ENCODE peak calls at places on chromosomes 12 and 14, in four cellular contexts. F is prostate gland, E is heart right ventricle, X is IMR-90. D is an unnamed sample.

GRCh38 chr14:84217066-84217465 is 1312.9 kb upstream of the FLRT2 start:
- DNase-seq in F (no peak), E (no peak), X (peak; percentile 17), D (no peak)

GRCh38 chr12:15522574-15523187 is 200.4 kb downstream of the PTPRO start:
- DNase-seq in F (peak; percentile 11), E (no peak), X (peak; percentile 34), D (no peak)

GRCh38 chr14:74238974-74239847 is at the start of gene VSX2:
- DNase-seq in F (no peak), E (no peak), X (no peak), D (no peak)

GRCh38 chr14:92280554-92281262 is 42.3 kb upstream of the SLC24A4 start:
- DNase-seq in F (no peak), E (no peak), X (no peak), D (no peak)

GRCh38 chr12:109247831-109248654 is 61.0 kb downstream of the FOXN4 start:
- DNase-seq in F (no peak), E (no peak), X (no peak), D (no peak)

GRCh38 chr14:103329421-103330347 is 4.4 kb upstream of the EIF5 start:
- DNase-seq in F (no peak), E (peak; percentile 29), X (peak; percentile 40), D (no peak)

GRCh38 chr12:21941522-21942376 is 523 bp upstream of the ABCC9 start:
- DNase-seq in F (no peak), E (peak; percentile 70), X (peak; percentile 26), D (no peak)

GRCh38 chr12:6532051-6532926 is 2.0 kb upstream of the GAPDH start:
- DNase-seq in F (no peak), E (no peak), X (peak; percentile 99), D (peak; percentile 93)

GRCh38 chr14:100288382-100289185 is 17.7 kb downstream of the SLC25A29 start:
- DNase-seq in F (no peak), E (no peak), X (peak; percentile 16), D (no peak)

GRCh38 chr14:61470261-61470953 is 149.0 kb downstream of the PRKCH start:
- DNase-seq in F (no peak), E (peak; percentile 77), X (peak; percentile 98), D (peak; percentile 41)

GRCh38 chr12:9065607-9065856 is 50.2 kb downstream of the A2M start:
- DNase-seq in F (no peak), E (no peak), X (no peak), D (no peak)

GRCh38 chr12:31633464-31633863 is 26.0 kb upstream of the ETFBKMT start:
- DNase-seq in F (no peak), E (no peak), X (no peak), D (no peak)

GRCh38 chr12:18837025-18837424 is 99.1 kb downstream of the CAPZA3 start:
- DNase-seq in F (no peak), E (no peak), X (peak; percentile 49), D (peak; percentile 35)

GRCh38 chr12:56521590-56522371 is at the start of gene RBMS2:
- DNase-seq in F (peak; percentile 86), E (peak; percentile 91), X (peak; percentile 94), D (peak; percentile 92)

GRCh38 chr14:94598816-94599655 is 13.2 kb upstream of the SERPINA3 start:
- DNase-seq in F (peak; percentile 92), E (no peak), X (peak; percentile 97), D (peak; percentile 85)

GRCh38 chr12:95838125-95838524 is 20.6 kb upstream of the SNRPF start:
- DNase-seq in F (peak; percentile 40), E (no peak), X (peak; percentile 72), D (peak; percentile 78)

GRCh38 chr12:25997401-25997973 is 39.0 kb downstream of the RASSF8 start:
- DNase-seq in F (no peak), E (no peak), X (peak; percentile 93), D (no peak)

GRCh38 chr14:30337456-30337855 is 221.5 kb upstream of the G2E3 start:
- DNase-seq in F (no peak), E (no peak), X (no peak), D (no peak)

GRCh38 chr14:68172664-68173063 is 353.1 kb downstream of the RAD51B start:
- DNase-seq in F (peak; percentile 32), E (no peak), X (no peak), D (no peak)

GRCh38 chr12:101018540-101018939 is 191.5 kb downstream of the SLC5A8 start:
- DNase-seq in F (no peak), E (no peak), X (peak; percentile 91), D (peak; percentile 52)

GRCh38 chr12:46921754-46922113 is 95.9 kb upstream of the SLC38A4 start:
- DNase-seq in F (no peak), E (no peak), X (peak; percentile 79), D (no peak)

GRCh38 chr14:34013714-34014055 is 62.8 kb upstream of the EGLN3 start:
- DNase-seq in F (no peak), E (no peak), X (no peak), D (no peak)

GRCh38 chr12:106416273-106416672 is 58.7 kb downstream of the POLR3B start:
- DNase-seq in F (no peak), E (no peak), X (no peak), D (no peak)

GRCh38 chr14:69666698-69667211 is 55.4 kb downstream of the SUSD6 start:
- DNase-seq in F (no peak), E (no peak), X (peak; percentile 69), D (peak; percentile 67)

GRCh38 chr14:50740858-50741257 is 72.8 kb upstream of the SAV1 start:
- DNase-seq in F (no peak), E (no peak), X (no peak), D (no peak)

GRCh38 chr14:50736932-50737419 is 68.9 kb upstream of the SAV1 start:
- DNase-seq in F (peak; percentile 6), E (no peak), X (no peak), D (no peak)

GRCh38 chr14:50739186-50739585 is 71.1 kb upstream of the SAV1 start:
- DNase-seq in F (no peak), E (no peak), X (no peak), D (no peak)

GRCh38 chr14:50733479-50733878 is 65.4 kb upstream of the SAV1 start:
- DNase-seq in F (peak; percentile 20), E (no peak), X (no peak), D (no peak)

DNA sequence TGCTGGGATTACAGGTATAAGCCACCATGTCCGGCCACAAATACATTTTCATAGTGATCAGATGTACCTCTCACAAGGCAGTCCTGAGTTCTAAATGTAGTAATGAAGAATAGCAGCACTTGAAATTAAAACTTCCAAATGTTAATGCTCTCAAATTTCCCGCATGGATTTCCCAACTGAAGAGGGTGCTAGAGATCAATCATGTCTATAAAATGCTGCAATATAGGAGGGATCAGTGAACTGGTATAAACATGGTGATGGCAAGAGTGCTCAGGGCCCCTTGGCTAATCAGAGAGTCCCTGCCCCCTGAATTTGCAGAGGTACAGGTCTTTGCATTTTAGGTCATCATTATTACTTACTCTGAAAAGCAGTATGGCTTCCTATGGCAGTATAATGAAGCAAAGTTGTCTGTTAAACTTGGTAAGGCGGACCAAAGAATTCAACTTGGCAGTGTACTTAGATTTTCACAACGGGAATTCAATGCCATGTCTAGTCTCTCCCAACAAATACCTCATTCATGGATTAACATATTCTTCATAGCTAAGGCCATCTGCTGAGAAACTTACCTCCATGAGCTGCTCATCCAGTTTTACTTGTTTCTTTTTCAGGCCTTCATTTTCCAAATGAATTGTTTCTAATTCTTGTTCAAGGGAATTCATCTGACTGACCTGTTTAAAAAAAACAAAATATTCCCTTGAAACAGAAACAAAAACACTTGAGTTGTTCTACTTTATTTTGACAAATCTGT is 67.0 kb upstream of the SAV1 start:
- DNase-seq in F (peak; percentile 35), E (no peak), X (no peak), D (no peak)
- H3K36me3 ChIP-seq in F (no peaks in the 10 kb centered on the region), E (peaks cover 6% of the 10 kb centered on the region), X (peaks cover 29% of the 10 kb centered on the region), D (peaks cover 6% of the 10 kb centered on the region)

GRCh38 chr12:132218915-132219314 is 74.7 kb downstream of the NOC4L start:
- DNase-seq in F (no peak), E (no peak), X (no peak), D (no peak)

GRCh38 chr12:132218519-132218860 is 74.2 kb downstream of the NOC4L start:
- DNase-seq in F (no peak), E (no peak), X (no peak), D (no peak)

GRCh38 chr12:132217371-132217770 is 73.1 kb downstream of the NOC4L start:
- DNase-seq in F (no peak), E (no peak), X (no peak), D (no peak)

GRCh38 chr12:132219323-132219722 is 75.1 kb downstream of the NOC4L start:
- DNase-seq in F (no peak), E (no peak), X (no peak), D (no peak)

DNA sequence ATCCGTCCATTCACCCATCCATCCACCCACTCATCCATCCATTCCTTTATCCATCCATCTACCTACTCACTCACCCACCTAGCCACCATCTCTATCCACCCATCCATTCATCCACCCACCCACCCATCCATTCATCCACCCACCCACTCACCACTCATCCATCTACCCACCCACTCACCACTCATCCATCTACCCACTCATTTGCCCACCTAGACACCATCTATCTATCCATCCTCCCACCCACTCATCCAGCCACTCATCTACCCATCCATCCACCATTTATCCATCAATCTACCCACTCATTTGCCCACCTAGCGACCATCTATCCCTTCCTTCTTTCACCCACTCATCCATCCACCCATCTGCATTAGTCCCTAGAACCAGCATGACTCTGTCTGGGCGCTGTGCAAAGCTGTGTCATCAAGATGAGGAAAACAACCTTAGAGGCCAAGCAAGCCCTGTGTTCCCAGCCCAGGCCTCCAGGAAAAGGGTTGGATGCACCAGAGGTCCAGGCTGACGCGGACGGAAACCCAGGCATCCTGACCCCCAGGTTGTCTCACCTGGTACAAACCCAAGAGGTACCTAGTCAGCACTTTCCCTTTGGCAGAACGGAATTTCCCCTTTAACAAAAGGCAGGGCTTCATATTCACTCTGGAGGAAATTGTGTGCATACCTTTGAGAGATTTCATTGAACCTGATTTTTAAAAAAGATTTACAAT is 73.7 kb downstream of the NOC4L start:
- DNase-seq in F (no peak), E (no peak), X (no peak), D (no peak)
- H3K27me3 ChIP-seq in F (peaks cover 3% of the 10 kb centered on the region), E (peaks cover 9% of the 10 kb centered on the region), X (no peaks in the 10 kb centered on the region), D (peaks cover 28% of the 10 kb centered on the region)

GRCh38 chr12:130780325-130780724 is 58.7 kb downstream of the STX2 start:
- DNase-seq in F (no peak), E (no peak), X (no peak), D (no peak)
- H3K36me3 ChIP-seq in F (no peaks in the 10 kb centered on the region), E (no peaks in the 10 kb centered on the region), X (peaks cover 4% of the 10 kb centered on the region), D (peaks cover under 1% of the 10 kb centered on the region)

GRCh38 chr14:25049559-25050493 is at the start of gene STXBP6:
- DNase-seq in F (peak; percentile 77), E (peak; percentile 74), X (peak; percentile 65), D (peak; percentile 54)
- H3K27me3 ChIP-seq in F (no peaks in the 10 kb centered on the region), E (no peaks in the 10 kb centered on the region), X (peaks cover 1% of the 10 kb centered on the region), D (peaks cover 9% of the 10 kb centered on the region)

DNA sequence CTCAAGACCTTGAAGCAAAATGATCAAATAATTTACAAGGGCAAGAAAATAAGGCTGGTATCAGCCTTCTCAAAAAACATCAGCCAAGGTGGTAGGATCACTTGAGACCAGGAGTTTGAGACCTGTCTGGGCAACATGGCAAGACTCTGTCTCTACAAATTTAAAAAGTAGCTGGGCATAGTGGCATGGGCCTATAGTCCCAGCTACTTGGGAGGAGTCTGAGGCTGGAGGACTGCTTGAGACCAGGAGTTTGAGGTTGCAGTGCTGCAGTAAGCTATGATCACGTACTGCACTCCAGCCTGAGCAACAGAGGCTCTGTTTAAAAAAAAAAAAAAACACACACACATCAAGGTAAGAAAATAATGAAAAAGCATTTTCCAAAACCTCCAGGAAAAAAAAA is 22.1 kb downstream of the SEC23A start:
- DNase-seq in F (no peak), E (no peak), X (no peak), D (no peak)
- H3K36me3 ChIP-seq in F (peaks cover 4% of the 10 kb centered on the region), E (no peaks in the 10 kb centered on the region), X (peaks cover 41% of the 10 kb centered on the region), D (peaks cover 10% of the 10 kb centered on the region)

D was measured in MG63.